ENCODE peak calls at places on chromosomes 7 and 10, in five cellular contexts. M, Q, D, I and E are unnamed samples.

GRCh38 chr10:6578221-6579192 is 1.6 kb downstream of the PRKCQ start:
- DNase-seq in D (no peak), I (no peak), M (no peak), Q (no peak), E (no peak)

GRCh38 chr7:5634107-5634950 is 147.1 kb downstream of the RNF216 start:
- DNase-seq in I (no peak), M (peak; percentile 52), D (no peak), Q (no peak), E (no peak)

GRCh38 chr10:121129266-121129665 is 278.1 kb downstream of the WDR11 start:
- DNase-seq in Q (no peak), D (no peak), M (no peak), I (no peak), E (no peak)

GRCh38 chr10:98469532-98469931 is 22.8 kb upstream of the HPS1 start:
- DNase-seq in I (no peak), M (no peak), Q (no peak), D (no peak), E (no peak)

GRCh38 chr7:988426-988911 is 5.5 kb downstream of the CYP2W1 start:
- DNase-seq in I (no peak), Q (no peak), D (no peak), M (no peak), E (no peak)

GRCh38 chr10:73405556-73405955 is 8.3 kb downstream of the ANXA7 start:
- DNase-seq in Q (no peak), D (no peak), I (no peak), M (no peak), E (no peak)

GRCh38 chr7:101115215-101115614 is 11.7 kb upstream of the SERPINE1 start:
- DNase-seq in M (no peak), I (no peak), Q (no peak), D (no peak), E (no peak)

GRCh38 chr7:133853706-133854276 is 273.3 kb upstream of the LRGUK start:
- DNase-seq in D (peak; percentile 97), I (peak; percentile 30), Q (no peak), M (peak; percentile 37), E (peak; percentile 95)

GRCh38 chr10:86192147-86192546 is 174.4 kb downstream of the GRID1 start:
- DNase-seq in M (no peak), Q (no peak), I (no peak), D (no peak), E (no peak)

GRCh38 chr7:129825005-129825553 is 127.7 kb downstream of the UBE2H start:
- DNase-seq in Q (no peak), I (peak; percentile 71), M (peak; percentile 85), D (no peak), E (no peak)

GRCh38 chr10:86085686-86086085 is 280.9 kb downstream of the GRID1 start:
- DNase-seq in Q (no peak), I (no peak), M (no peak), D (no peak), E (no peak)

GRCh38 chr10:131818510-131819234 is 82.1 kb upstream of the PPP2R2D start:
- DNase-seq in M (no peak), D (no peak), I (no peak), Q (no peak), E (no peak)

GRCh38 chr10:123147635-123148413 is at the start of gene HMX2:
- DNase-seq in D (no peak), I (no peak), Q (no peak), M (no peak), E (no peak)

GRCh38 chr7:113796557-113796956 is 122.3 kb downstream of the PPP1R3A start:
- DNase-seq in Q (no peak), M (no peak), D (peak; percentile 5), I (no peak), E (no peak)

GRCh38 chr10:79322616-79323566 is 24.4 kb upstream of the PPIF start:
- DNase-seq in D (peak; percentile 49), Q (peak; percentile 59), I (peak; percentile 9), M (no peak), E (no peak)

GRCh38 chr7:149824301-149824741 is 13.9 kb upstream of the ZNF862 start:
- DNase-seq in M (no peak), Q (no peak), I (no peak), D (no peak), E (no peak)

GRCh38 chr10:43307306-43307705 is 40.4 kb upstream of the RASGEF1A start:
- DNase-seq in I (no peak), M (no peak), D (no peak), Q (no peak), E (no peak)

GRCh38 chr7:226281-226882 is 34.0 kb downstream of the FAM20C start:
- DNase-seq in D (no peak), M (no peak), I (no peak), Q (no peak), E (no peak)